ENCODE peak calls at places on chromosomes 4 and X, in ten cellular contexts. A, R, F, B, V, X, N, H, E and Q are unnamed samples.

GRCh38 chr4:115042496-115042895 is 70.9 kb downstream of the NDST4 start:
- DNase-seq in A (no peak), R (no peak), F (no peak), B (no peak), V (no peak), X (no peak), N (no peak), H (no peak), E (no peak), Q (no peak)

GRCh38 chrX:17608898-17609297 is 128.4 kb upstream of the SCML1 start:
- DNase-seq in A (no peak), R (no peak), F (no peak), B (no peak), V (no peak), X (no peak), N (no peak), H (no peak), E (no peak), Q (no peak)

GRCh38 chr4:163344147-163345050 is 707 bp downstream of the NPY5R start:
- DNase-seq in A (no peak), R (no peak), F (no peak), B (no peak), V (no peak), X (no peak), N (no peak), H (no peak), E (no peak), Q (no peak)

GRCh38 chrX:14027511-14028019 is 2.1 kb downstream of the GEMIN8 start:
- DNase-seq in A (peak; percentile 33), R (peak; percentile 86), F (no peak), B (no peak), V (no peak), X (no peak), N (no peak), H (no peak), E (peak; percentile 57), Q (no peak)

GRCh38 chr4:158896459-158897238 is 127.8 kb downstream of the FNIP2 start:
- DNase-seq in A (no peak), R (no peak), F (no peak), B (no peak), V (no peak), X (no peak), N (no peak), H (peak; percentile 76), E (peak; percentile 41), Q (no peak)

GRCh38 chr4:25504932-25505636 is 128.0 kb downstream of the ANAPC4 start:
- DNase-seq in A (no peak), R (no peak), F (no peak), B (no peak), V (no peak), X (no peak), N (no peak), H (no peak), E (no peak), Q (no peak)

GRCh38 chrX:108304210-108304609 is 134.0 kb downstream of the COL4A6 start:
- DNase-seq in A (peak; percentile 10), R (peak; percentile 7), F (no peak), B (no peak), V (no peak), X (no peak), N (no peak), H (no peak), E (no peak), Q (no peak)

GRCh38 chr4:105113800-105114199 is 32.9 kb upstream of the TET2 start:
- DNase-seq in A (no peak), R (no peak), F (no peak), B (no peak), V (no peak), X (no peak), N (no peak), H (no peak), E (no peak), Q (no peak)

GRCh38 chrX:19649227-19650009 is 134.1 kb upstream of the MAP3K15 start:
- DNase-seq in A (peak; percentile 37), R (peak; percentile 50), F (no peak), B (no peak), V (no peak), X (no peak), N (no peak), H (no peak), E (no peak), Q (no peak)

GRCh38 chrX:128804828-128805227 is 718.5 kb downstream of the SMARCA1 start:
- DNase-seq in A (no peak), R (no peak), F (no peak), B (no peak), V (no peak), X (no peak), N (no peak), H (no peak), E (no peak), Q (no peak)

GRCh38 chr4:140568507-140569306 is at the start of gene UCP1:
- DNase-seq in A (no peak), R (no peak), F (peak; percentile 19), B (no peak), V (no peak), X (peak; percentile 35), N (no peak), H (peak; percentile 2), E (no peak), Q (no peak)

GRCh38 chr4:106063009-106063408 is 167.7 kb downstream of the NPNT start:
- DNase-seq in A (no peak), R (peak; percentile 45), F (no peak), B (no peak), V (no peak), X (no peak), N (no peak), H (no peak), E (no peak), Q (no peak)